ENCODE peak calls at places on chromosomes 3 and 15, in six cellular contexts. K is effector memory CD4-positive, alpha-beta T cell; E is HCEC 1CT; J is kidney; B is SW 1271; T is GM20000. C is an unnamed sample.
A peak's percentile ranks its signal among the peaks of the same experiment; 100 is the strongest.

GRCh38 chr3:4732974-4733373 is 239.8 kb downstream of the ITPR1 start:
- DNase-seq in K (no peak), E (no peak), J (no peak), B (no peak), T (no peak), C (no peak)

GRCh38 chr3:86175593-86175992 is 815.4 kb downstream of the VGLL3 start:
- DNase-seq in K (no peak), E (no peak), J (no peak), B (no peak), T (no peak), C (no peak)

GRCh38 chr15:77988386-77989301 is 88.9 kb downstream of the TBC1D2B start:
- DNase-seq in K (no peak), E (no peak), J (no peak), B (no peak), T (no peak), C (no peak)

GRCh38 chr3:112813723-112814171 is 32.9 kb downstream of the CD200R1L start:
- DNase-seq in K (no peak), E (peak; percentile 10), J (no peak), B (no peak), T (peak; percentile 41), C (no peak)

GRCh38 chr3:44992555-44993470 is 16.8 kb downstream of the EXOSC7 start:
- DNase-seq in K (no peak), E (peak; percentile 21), J (no peak), B (no peak), T (peak; percentile 35), C (no peak)

GRCh38 chr3:52516509-52517195 is 17.0 kb downstream of the NT5DC2 start:
- DNase-seq in K (no peak), E (no peak), J (no peak), B (no peak), T (no peak), C (no peak)

GRCh38 chr3:188369526-188369925 is 215.6 kb downstream of the LPP start:
- DNase-seq in K (no peak), E (peak; percentile 12), J (no peak), B (no peak), T (no peak), C (no peak)

GRCh38 chr3:195416795-195417194 is 26.0 kb downstream of the ACAP2 start:
- DNase-seq in K (no peak), E (no peak), J (no peak), B (no peak), T (no peak), C (no peak)

GRCh38 chr3:149771652-149772271 is 19.5 kb upstream of the COMMD2 start:
- DNase-seq in K (no peak), E (peak; percentile 47), J (no peak), B (peak; percentile 55), T (peak; percentile 51), C (peak; percentile 11)

GRCh38 chr3:118960876-118961275 is 73.8 kb downstream of the IGSF11 start:
- DNase-seq in K (no peak), E (no peak), J (no peak), B (no peak), T (no peak), C (no peak)

GRCh38 chr3:12898980-12899755 is 57.8 kb upstream of the RPL32 start:
- DNase-seq in K (no peak), E (no peak), J (peak; percentile 68), B (no peak), T (no peak), C (no peak)

GRCh38 chr3:141237701-141238521 is 6.3 kb downstream of the PXYLP1 start:
- DNase-seq in K (no peak), E (no peak), J (no peak), B (no peak), T (no peak), C (no peak)

GRCh38 chr3:29644261-29644660 is 363.4 kb downstream of the RBMS3 start:
- DNase-seq in K (no peak), E (no peak), J (no peak), B (no peak), T (no peak), C (peak; percentile 7)

GRCh38 chr3:149198611-149199010 is 23.0 kb downstream of the CP start:
- DNase-seq in K (no peak), E (peak; percentile 34), J (no peak), B (no peak), T (no peak), C (peak; percentile 57)

GRCh38 chr3:194269610-194270145 is 81.5 kb downstream of the CPN2 start:
- DNase-seq in K (no peak), E (no peak), J (peak; percentile 96), B (no peak), T (no peak), C (no peak)

GRCh38 chr15:84736375-84736774 is 12.0 kb upstream of the ZNF592 start:
- DNase-seq in K (peak; percentile 47), E (no peak), J (no peak), B (no peak), T (peak; percentile 68), C (no peak)

GRCh38 chr3:5194801-5195509 is 7.4 kb downstream of the EDEM1 start:
- DNase-seq in K (peak; percentile 39), E (peak; percentile 81), J (no peak), B (peak; percentile 95), T (no peak), C (peak; percentile 80)

GRCh38 chr3:196499061-196499460 is 4.5 kb downstream of the RNF168 start:
- DNase-seq in K (no peak), E (no peak), J (no peak), B (no peak), T (no peak), C (peak; percentile 30)

GRCh38 chr3:129795596-129795995 is 97.9 kb downstream of the TMCC1 start:
- DNase-seq in K (no peak), E (no peak), J (no peak), B (peak; percentile 44), T (no peak), C (no peak)

GRCh38 chr15:70505971-70506887 is 257.1 kb downstream of the UACA start:
- DNase-seq in K (no peak), E (no peak), J (no peak), B (no peak), T (no peak), C (no peak)

GRCh38 chr3:72055436-72055835 is 270.5 kb upstream of the PROK2 start:
- DNase-seq in K (no peak), E (no peak), J (no peak), B (no peak), T (no peak), C (no peak)

GRCh38 chr3:88810455-88810854 is 297.0 kb upstream of the EPHA3 start:
- DNase-seq in K (no peak), E (peak; percentile 40), J (no peak), B (no peak), T (no peak), C (peak; percentile 33)

GRCh38 chr15:20645956-20646355 is 104.4 kb upstream of the GOLGA6L6 start:
- DNase-seq in K (no peak), E (no peak), J (peak; percentile 34), B (no peak), T (peak; percentile 39), C (no peak)

GRCh38 chr3:77931272-77932009 is 891.5 kb downstream of the ROBO2 start:
- DNase-seq in K (no peak), E (no peak), J (no peak), B (no peak), T (no peak), C (peak; percentile 67)

GRCh38 chr3:171183042-171183441 is 156.5 kb upstream of the SLC2A2 start:
- DNase-seq in K (no peak), E (peak; percentile 29), J (no peak), B (no peak), T (no peak), C (peak; percentile 65)

GRCh38 chr3:134496481-134497071 is 10.7 kb downstream of the CEP63 start:
- DNase-seq in K (no peak), E (no peak), J (no peak), B (no peak), T (no peak), C (no peak)

GRCh38 chr15:57231559-57231958 is 144.7 kb upstream of the CGNL1 start:
- DNase-seq in K (no peak), E (no peak), J (no peak), B (no peak), T (no peak), C (no peak)

GRCh38 chr15:76310470-76311070 is 699 bp downstream of the ETFA start:
- DNase-seq in K (no peak), E (no peak), J (no peak), B (peak; percentile 43), T (peak; percentile 12), C (no peak)

GRCh38 chr3:160473978-160474377 is 24.4 kb upstream of the TRIM59 start:
- DNase-seq in K (no peak), E (peak; percentile 98), J (no peak), B (no peak), T (no peak), C (peak; percentile 96)

GRCh38 chr3:190038050-190038631 is 82.6 kb downstream of the P3H2 start:
- DNase-seq in K (no peak), E (peak; percentile 68), J (peak; percentile 79), B (peak; percentile 71), T (no peak), C (peak; percentile 71)